ENCODE peak calls at places on chromosomes 2 and 18, in four cellular contexts. O is hippocampal formation; V is stimulated activated CD4-positive, alpha-beta T cell treated with anti-CD3 and anti-CD28 coated beads, Interleukin-15, amount 100 ng/mL, for 1 hour; W is neuronal stem cell. Y is an unnamed sample.

GRCh38 chr2:27050281-27050995 is 1.0 kb upstream of the AGBL5 start:
- DNase-seq in O (peak), V (peak), W (peak), Y (peak)

GRCh38 chr18:50630895-50631294 is 71.0 kb downstream of the MAPK4 start:
- DNase-seq in O (no peak), V (no peak), W (no peak), Y (no peak)

GRCh38 chr18:79522451-79523220 is 126.9 kb downstream of the NFATC1 start:
- DNase-seq in O (no peak), V (peak), W (no peak), Y (no peak)

GRCh38 chr2:20427931-20428526 is 18.8 kb upstream of the RHOB start:
- DNase-seq in O (no peak), V (no peak), W (no peak), Y (no peak)

GRCh38 chr2:6929196-6929874 is 12.1 kb downstream of the RNF144A start:
- DNase-seq in O (no peak), V (no peak), W (no peak), Y (no peak)

GRCh38 chr2:141200191-141200590 is 930.6 kb downstream of the LRP1B start:
- DNase-seq in O (no peak), V (no peak), W (no peak), Y (no peak)

GRCh38 chr2:178914259-178914849 is 107.1 kb upstream of the TTN start:
- DNase-seq in O (peak), V (peak), W (peak), Y (peak)

GRCh38 chr18:73733376-73733775 is 414.3 kb downstream of the FBXO15 start:
- DNase-seq in O (no peak), V (no peak), W (no peak), Y (no peak)